ENCODE peak calls at places on chromosomes 6 and 20, in four cellular contexts. M, S, E and X are unnamed samples.
A peak's percentile ranks its signal among the peaks of the same experiment; 100 is the strongest.

GRCh38 chr6:43359831-43360230 is 9.6 kb downstream of the ZNF318 start:
- DNase-seq in M (no peak), S (no peak), E (no peak), X (no peak)

GRCh38 chr6:71730284-71730683 is 156.1 kb upstream of the RIMS1 start:
- DNase-seq in M (no peak), S (no peak), E (no peak), X (no peak)

GRCh38 chr6:56890683-56891429 is 64.1 kb upstream of the BEND6 start:
- DNase-seq in M (peak; percentile 71), S (no peak), E (peak; percentile 30), X (no peak)

GRCh38 chr6:33824461-33825154 is 20.8 kb upstream of the MLN start:
- DNase-seq in M (peak; percentile 18), S (no peak), E (no peak), X (no peak)

GRCh38 chr6:166997768-166998255 is 1.4 kb upstream of the CEP43 start:
- DNase-seq in M (peak; percentile 73), S (peak; percentile 92), E (peak; percentile 84), X (peak; percentile 21)

GRCh38 chr6:166738361-166738760 is 111.3 kb upstream of the RPS6KA2 start:
- DNase-seq in M (no peak), S (no peak), E (no peak), X (no peak)

GRCh38 chr20:23289249-23289648 is 61.3 kb upstream of the NXT1 start:
- DNase-seq in M (no peak), S (no peak), E (no peak), X (no peak)

GRCh38 chr6:156791261-156791850 is 14.2 kb downstream of the ARID1B start:
- DNase-seq in M (peak; percentile 65), S (peak; percentile 44), E (peak; percentile 59), X (no peak)

GRCh38 chr6:138468320-138469015 is 30.8 kb downstream of the NHSL1 start:
- DNase-seq in M (no peak), S (peak; percentile 56), E (no peak), X (no peak)

GRCh38 chr6:79077680-79078056 is 386 bp downstream of the PHIP start:
- DNase-seq in M (no peak), S (no peak), E (peak; percentile 74), X (no peak)

GRCh38 chr20:48847498-48848205 is 19.9 kb upstream of the PREX1 start:
- DNase-seq in M (no peak), S (no peak), E (no peak), X (no peak)

GRCh38 chr6:49052901-49053300 is 410.2 kb downstream of the MMUT start:
- DNase-seq in M (no peak), S (no peak), E (no peak), X (no peak)

GRCh38 chr6:100322886-100323285 is 141.8 kb downstream of the SIM1 start:
- DNase-seq in M (no peak), S (no peak), E (no peak), X (no peak)

GRCh38 chr20:10784337-10785183 is 110.8 kb upstream of the JAG1 start:
- DNase-seq in M (no peak), S (no peak), E (peak; percentile 21), X (no peak)

DNA sequence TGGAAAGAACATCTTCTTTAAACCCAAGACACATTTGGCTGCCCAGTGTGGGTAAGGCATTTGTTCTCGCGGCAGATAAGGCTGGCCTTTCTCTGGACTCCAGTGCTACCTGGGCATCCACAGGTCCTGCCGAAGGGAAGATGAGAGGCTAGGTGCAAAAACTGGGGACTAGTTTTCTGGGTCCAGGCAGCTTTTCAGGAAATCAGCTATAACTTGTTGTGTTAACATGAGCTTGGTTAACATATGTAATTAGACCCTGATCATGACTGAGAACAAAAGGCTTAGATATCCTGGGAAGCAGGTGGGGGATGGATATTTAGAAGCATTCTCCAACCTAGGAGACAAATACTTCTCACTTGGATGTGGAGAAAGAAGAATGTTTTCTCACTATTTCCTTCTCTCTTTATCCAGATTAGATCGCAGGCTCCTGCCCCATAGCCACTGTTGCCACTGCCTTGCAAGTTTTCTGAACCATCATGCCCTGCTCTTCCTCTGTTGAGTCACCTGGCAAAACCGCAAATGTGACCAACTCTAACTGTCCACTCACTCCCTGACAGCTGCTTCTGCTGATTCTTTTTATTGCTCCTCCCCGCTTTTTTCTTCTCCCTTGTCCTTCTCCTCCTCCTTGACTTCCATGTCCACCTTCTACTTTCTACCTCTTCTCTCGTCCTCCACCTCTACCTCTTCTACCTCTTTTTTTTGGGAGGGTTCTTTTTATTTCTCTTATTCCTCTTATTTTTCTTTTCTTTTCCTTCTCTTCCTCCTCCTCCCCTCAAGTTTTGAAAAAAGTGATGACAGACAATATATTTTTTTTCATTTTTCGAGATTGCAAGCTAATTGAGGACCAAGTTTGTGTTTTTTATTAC is 258.1 kb downstream of the UTRN start:
- DNase-seq in M (no peak), S (no peak), E (no peak), X (no peak)
- TF ChIP-seq EZH2 in M (no peak), S (no peak), E (no peak), X (no peak)

GRCh38 chr6:159533016-159533415 is 160.0 kb downstream of the SOD2 start:
- DNase-seq in M (no peak), S (no peak), E (no peak), X (no peak)

GRCh38 chr6:159532155-159532554 is 160.9 kb downstream of the SOD2 start:
- DNase-seq in M (no peak), S (no peak), E (no peak), X (no peak)

GRCh38 chr6:159533568-159533967 is 159.5 kb downstream of the SOD2 start:
- DNase-seq in M (no peak), S (no peak), E (no peak), X (no peak)

GRCh38 chr6:159527351-159527750 is 165.7 kb downstream of the SOD2 start:
- DNase-seq in M (no peak), S (no peak), E (no peak), X (no peak)

DNA sequence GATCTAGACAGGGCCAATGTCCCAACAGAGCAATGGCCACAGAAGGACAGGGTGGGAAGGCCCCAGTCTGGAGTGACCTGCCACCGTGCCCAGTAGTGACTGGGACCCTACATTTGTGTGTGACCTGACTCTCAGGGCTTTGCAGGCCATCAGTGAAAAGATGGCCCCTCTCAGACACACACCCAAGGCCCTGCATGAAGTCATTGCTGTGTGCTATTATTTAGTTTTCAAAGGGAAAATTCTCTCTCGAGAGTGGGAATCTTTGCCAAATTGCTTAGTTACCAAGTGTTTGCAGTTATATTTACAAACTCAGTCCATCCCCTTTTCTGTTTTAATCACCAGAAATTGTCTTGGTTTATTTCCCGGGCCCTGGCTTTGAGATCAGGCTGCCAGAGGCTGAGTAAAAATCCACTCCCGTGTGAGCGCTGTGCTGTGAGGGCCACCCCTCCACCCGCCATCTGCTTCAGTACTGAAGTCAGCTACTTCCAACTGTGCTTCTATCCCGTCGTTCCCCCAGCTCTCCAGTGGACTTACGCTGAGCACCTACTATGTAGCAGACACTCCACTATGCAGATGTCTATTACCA is 163.1 kb downstream of the SOD2 start:
- DNase-seq in M (no peak), S (no peak), E (no peak), X (no peak)
- H3K9me3 ChIP-seq in M (peaks cover 6% of the 10 kb centered on the region), S (no peaks in the 10 kb centered on the region), E (no peaks in the 10 kb centered on the region), X (no peaks in the 10 kb centered on the region)

DNA sequence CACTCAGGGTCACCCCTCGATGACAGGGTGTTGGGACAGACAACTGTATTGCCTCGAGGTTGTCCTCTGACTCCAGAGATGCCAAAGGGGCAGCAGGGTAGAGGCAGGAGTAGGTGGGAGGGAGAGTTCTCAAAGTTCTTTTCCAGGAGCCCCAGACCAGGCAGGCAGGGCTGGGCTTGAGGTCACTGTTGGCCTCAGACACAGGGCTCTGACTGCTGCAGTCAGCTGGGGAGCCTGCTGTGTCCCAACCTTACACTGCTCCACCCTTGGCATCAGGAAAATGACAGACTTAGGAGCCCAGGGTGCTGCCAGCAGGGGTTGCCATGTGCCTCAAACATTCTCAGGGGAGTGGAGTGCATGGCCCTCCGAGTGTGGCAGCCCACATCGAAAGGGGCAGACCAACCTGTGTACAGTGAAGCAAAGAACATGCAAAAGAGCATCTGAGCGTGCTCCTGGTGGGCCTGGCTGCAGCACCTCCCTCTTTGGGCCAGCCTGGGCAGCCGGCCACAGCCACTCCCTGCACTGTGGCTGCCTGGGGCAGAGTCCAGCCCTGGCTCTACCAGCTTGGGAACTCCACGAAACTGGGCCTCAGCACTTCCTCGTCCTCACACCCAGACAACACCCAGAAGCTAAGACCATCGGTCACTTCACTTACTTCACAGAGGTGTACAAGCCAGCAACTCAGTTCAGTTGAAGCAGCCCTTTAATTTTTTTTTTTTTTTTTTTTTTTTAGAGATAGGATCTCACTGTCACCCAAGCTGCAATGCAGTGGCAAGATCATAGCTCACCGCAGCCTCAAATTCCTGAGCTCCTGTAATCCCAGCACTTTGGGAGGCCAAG is 24.0 kb downstream of the C6orf132 start:
- DNase-seq in M (no peak), S (no peak), E (peak; percentile 85), X (no peak)
- H3K4me2 ChIP-seq in M (no peak overlapping the region), S (peak overlapping the region; percentile 7), E (peak overlapping the region; percentile 58), X (no peak overlapping the region)

GRCh38 chr20:6703047-6703446 is 64.4 kb upstream of the BMP2 start:
- DNase-seq in M (peak; percentile 58), S (no peak), E (no peak), X (no peak)

GRCh38 chr20:6702144-6702543 is 65.3 kb upstream of the BMP2 start:
- DNase-seq in M (peak; percentile 94), S (no peak), E (no peak), X (no peak)

GRCh38 chr20:6698723-6699122 is 68.8 kb upstream of the BMP2 start:
- DNase-seq in M (no peak), S (no peak), E (no peak), X (no peak)

GRCh38 chr20:6699931-6700562 is 67.4 kb upstream of the BMP2 start:
- DNase-seq in M (peak; percentile 91), S (no peak), E (no peak), X (no peak)

DNA sequence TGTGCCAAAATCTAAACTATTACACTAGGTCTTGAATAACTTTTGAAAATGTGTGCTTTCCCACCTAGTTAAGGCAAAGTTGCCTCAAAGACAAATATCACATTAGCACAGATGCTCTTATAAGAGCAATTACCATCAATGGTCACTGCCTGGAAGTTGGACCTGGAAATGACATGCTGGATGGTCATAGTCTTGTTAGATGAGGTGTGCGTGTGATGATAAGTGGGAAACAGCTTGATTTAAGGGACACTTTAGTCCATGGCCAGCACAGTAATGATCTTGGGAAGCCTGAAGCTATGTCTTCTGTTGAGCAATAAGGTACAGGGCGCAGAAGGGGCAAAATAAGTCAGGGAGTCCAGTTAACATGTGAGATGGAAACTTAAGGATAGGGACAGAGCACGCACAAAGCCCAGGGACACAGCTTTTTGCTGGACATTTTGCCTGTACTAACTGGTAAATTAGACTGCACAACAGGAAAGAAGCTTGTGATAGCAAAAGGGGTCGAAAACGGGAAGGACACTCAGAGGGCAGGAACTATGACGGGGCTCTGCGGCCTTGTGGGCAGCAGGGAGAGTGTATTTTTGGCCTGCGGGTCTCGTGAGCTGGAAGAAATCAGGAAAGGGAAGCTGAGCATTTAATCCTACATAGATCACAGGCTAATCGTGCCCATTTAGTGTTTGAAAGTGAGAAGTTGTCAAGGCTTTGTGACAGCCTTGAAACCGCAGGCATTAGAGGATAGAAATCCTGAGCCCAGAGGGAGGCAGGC is 66.7 kb upstream of the BMP2 start:
- DNase-seq in M (peak; percentile 90), S (no peak), E (no peak), X (no peak)
- TF ChIP-seq EZH2 in M (no peak), S (no peak), E (no peak), X (no peak)

DNA sequence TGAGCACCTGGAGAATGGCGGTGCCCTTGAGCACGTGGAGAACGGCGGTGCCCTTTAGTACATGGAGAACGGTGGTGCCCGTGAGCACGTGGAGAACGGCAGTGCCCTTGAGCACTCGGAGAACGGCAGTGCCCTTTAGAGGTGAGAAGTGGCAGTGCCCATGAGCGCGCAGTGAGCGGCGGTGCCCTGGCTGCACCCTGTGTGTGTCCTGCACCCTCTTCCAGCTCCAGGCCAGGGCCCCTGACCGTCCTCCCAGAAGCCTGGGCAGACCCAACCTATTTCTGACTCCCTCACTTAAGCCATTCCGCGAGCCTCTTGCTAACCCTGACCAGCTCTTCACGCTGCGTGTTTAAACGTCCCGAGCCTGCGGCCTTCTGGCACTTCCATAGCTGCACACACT is 151.3 kb downstream of the DLL1 start:
- DNase-seq in M (no peak), S (no peak), E (no peak), X (no peak)
- H3K9me3 ChIP-seq in M (no peaks in the 10 kb centered on the region), S (peaks cover 3% of the 10 kb centered on the region), E (no peaks in the 10 kb centered on the region), X (peaks cover 16% of the 10 kb centered on the region)